ENCODE peak calls at places on chromosomes 6 and 20, in seven cellular contexts. D is natural killer cell; U is mucosa of descending colon; V is activated naive CD8-positive, alpha-beta T cell treated with anti-CD3 and anti-CD28 coated beads, Interleukin-2, amount 50 U/mL, for 24 hours; X is stimulated activated CD4-positive, alpha-beta T cell treated with anti-CD3 and anti-CD28 coated beads, Interleukin-12 subunit alpha, Interleukin-12 subunit beta, amount 100 ng/mL, for 48 hours; M is NAMALWA; Z is astrocyte. C is an unnamed sample.

GRCh38 chr6:26187981-26188635 is 100.9 kb downstream of the HFE start:
- DNase-seq in D (peak; percentile 32), U (no peak), V (peak; percentile 56), X (no peak), M (peak; percentile 81), Z (no peak), C (no peak)

GRCh38 chr20:62042025-62042820 is 23.5 kb downstream of the TAF4 start:
- DNase-seq in D (no peak), U (no peak), V (no peak), X (no peak), M (no peak), Z (no peak), C (no peak)

GRCh38 chr6:166643907-166644590 is 17.0 kb upstream of the RPS6KA2 start:
- DNase-seq in D (no peak), U (no peak), V (no peak), X (no peak), M (no peak), Z (no peak), C (no peak)

GRCh38 chr6:98657764-98658163 is 176.6 kb upstream of the POU3F2 start:
- DNase-seq in D (no peak), U (no peak), V (peak; percentile 9), X (no peak), M (peak; percentile 27), Z (peak; percentile 42), C (peak; percentile 9)

GRCh38 chr6:43359381-43359780 is 10.1 kb downstream of the ZNF318 start:
- DNase-seq in D (no peak), U (no peak), V (no peak), X (no peak), M (no peak), Z (no peak), C (no peak)

GRCh38 chr6:116616757-116617093 is 446 bp downstream of the RSPH4A start:
- DNase-seq in D (no peak), U (no peak), V (peak; percentile 18), X (no peak), M (no peak), Z (no peak), C (no peak)

GRCh38 chr6:140174509-140174908 is 800.1 kb upstream of the CITED2 start:
- DNase-seq in D (no peak), U (no peak), V (no peak), X (no peak), M (no peak), Z (peak; percentile 95), C (no peak)

GRCh38 chr20:4341804-4342560 is 326.6 kb upstream of the RNF24 start:
- DNase-seq in D (no peak), U (no peak), V (no peak), X (no peak), M (no peak), Z (peak; percentile 88), C (no peak)

GRCh38 chr6:45445364-45445748 is 67.6 kb upstream of the SUPT3H start:
- DNase-seq in D (no peak), U (no peak), V (no peak), X (no peak), M (no peak), Z (no peak), C (no peak)

GRCh38 chr20:40650707-40651106 is 38.3 kb downstream of the MAFB start:
- DNase-seq in D (no peak), U (no peak), V (no peak), X (no peak), M (no peak), Z (no peak), C (no peak)

GRCh38 chr6:28638915-28639314 is 113.2 kb downstream of the GPX5 start:
- DNase-seq in D (no peak), U (no peak), V (no peak), X (no peak), M (no peak), Z (no peak), C (no peak)

GRCh38 chr6:107272246-107272645 is 156.9 kb upstream of the BEND3 start:
- DNase-seq in D (no peak), U (no peak), V (no peak), X (no peak), M (no peak), Z (no peak), C (no peak)